ENCODE peak calls at places on chromosomes 16 and 17, in five cellular contexts. D, G, M, K and Q are unnamed samples. For H3K9me3, the result is how much of the 10 kb centered on the place peaks cover.

GRCh38 chr17:40564883-40565744 is at the start of gene CCR7:
- DNase-seq in M (no peak), G (peak), D (no peak), K (no peak), Q (peak)

GRCh38 chr16:1108299-1109252 is 12.5 kb upstream of the C1QTNF8 start:
- DNase-seq in K (peak), M (peak), D (no peak), G (no peak), Q (no peak)

GRCh38 chr17:13590441-13590840 is 11.3 kb downstream of the HS3ST3A1 start:
- DNase-seq in M (no peak), D (no peak), K (no peak), G (no peak), Q (no peak)

GRCh38 chr16:67228034-67228785 is 1.3 kb downstream of the TMEM208 start:
- DNase-seq in M (no peak), G (peak), K (no peak), D (no peak), Q (no peak)

GRCh38 chr17:4220655-4221054 is 43.1 kb downstream of the ANKFY1 start:
- DNase-seq in M (peak), G (no peak), D (no peak), K (no peak), Q (no peak)

GRCh38 chr16:2748757-2749455 is 3.5 kb upstream of the SRRM2 start:
- DNase-seq in G (no peak), M (no peak), D (no peak), K (no peak), Q (peak)

GRCh38 chr16:81636298-81636960 is 142.7 kb upstream of the PLCG2 start:
- DNase-seq in M (no peak), D (no peak), K (no peak), G (no peak), Q (no peak)

GRCh38 chr17:41629316-41629715 is 4.9 kb upstream of the KRT17 start:
- DNase-seq in M (no peak), G (no peak), D (no peak), K (peak), Q (no peak)

GRCh38 chr17:77877019-77877418 is 81.5 kb upstream of the TNRC6C start:
- DNase-seq in G (no peak), K (no peak), D (no peak), M (no peak), Q (no peak)

GRCh38 chr16:48537909-48538745 is 71.9 kb downstream of the N4BP1 start:
- DNase-seq in K (peak), G (no peak), D (no peak), M (peak), Q (peak)

GRCh38 chr16:70700101-70701020 is 14.5 kb upstream of the MTSS2 start:
- DNase-seq in M (no peak), K (peak), G (no peak), D (no peak), Q (no peak)

GRCh38 chr17:77649717-77650211 is 308.7 kb upstream of the TNRC6C start:
- DNase-seq in K (no peak), D (no peak), M (no peak), G (peak), Q (peak)

GRCh38 chr16:371729-372521 is 1.6 kb upstream of the MRPL28 start:
- DNase-seq in G (no peak), K (no peak), M (no peak), D (no peak), Q (peak)

GRCh38 chr17:75506888-75507287 is 8.4 kb downstream of the CASKIN2 start:
- DNase-seq in K (no peak), M (no peak), G (no peak), D (no peak), Q (peak)

GRCh38 chr17:75506134-75506533 is 9.2 kb downstream of the CASKIN2 start:
- DNase-seq in G (no peak), D (no peak), M (no peak), K (no peak), Q (peak)

GRCh38 chr17:75508848-75509450 is 6.4 kb downstream of the CASKIN2 start:
- DNase-seq in D (no peak), M (no peak), G (no peak), K (no peak), Q (peak)

GRCh38 chr17:75508122-75508719 is 7.1 kb downstream of the CASKIN2 start:
- DNase-seq in K (no peak), G (no peak), M (no peak), D (no peak), Q (no peak)

DNA sequence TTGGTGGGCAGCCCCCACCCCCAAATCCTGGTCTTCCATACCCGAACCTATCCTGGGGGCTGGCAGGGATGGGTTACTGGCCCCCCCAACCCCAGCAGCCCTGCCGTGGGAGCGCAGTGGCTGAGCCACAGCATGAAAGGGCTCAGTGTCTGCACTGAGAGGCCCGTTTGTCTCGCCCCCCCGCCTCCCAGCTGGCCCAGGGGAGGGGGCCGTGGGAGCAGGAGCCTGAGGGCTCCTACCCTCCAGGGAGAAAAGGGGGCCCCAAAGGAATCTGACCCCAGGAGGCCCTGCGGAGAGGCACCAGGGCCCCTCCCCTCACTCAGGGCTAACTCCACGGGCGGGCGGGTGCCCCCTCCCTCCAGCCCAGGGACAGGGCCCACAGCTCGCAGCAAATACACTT is 7.6 kb downstream of the CASKIN2 start:
- DNase-seq in D (no peak), K (no peak), M (no peak), G (no peak), Q (no peak)
- H3K27ac ChIP-seq in D (no peak), K (no peak), M (peak), G (peak), Q (peak)

DNA sequence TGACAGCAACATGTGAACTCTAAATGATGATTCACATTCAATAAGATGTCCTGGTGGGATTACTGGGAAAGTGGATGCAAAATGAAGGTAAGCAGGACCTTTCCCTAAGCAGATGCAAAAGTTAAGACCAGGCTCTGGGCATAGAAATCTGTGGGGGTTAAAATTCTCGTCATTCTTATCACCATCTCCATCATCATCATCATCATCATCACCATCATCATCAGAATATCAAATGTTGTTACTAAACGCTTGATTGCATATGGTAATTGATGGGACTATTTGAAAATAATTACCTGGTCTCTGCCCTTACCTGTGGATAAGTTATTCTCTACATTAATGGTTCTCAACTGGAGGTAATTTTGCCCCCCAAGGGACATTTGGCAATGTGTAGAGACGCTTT is 41.9 kb upstream of the TMEM132E start:
- DNase-seq in D (no peak), K (no peak), G (no peak), M (no peak), Q (no peak)
- H3K9me3 ChIP-seq in D (under half), K (under half), G (under half), M (under half), Q (under half)

DNA sequence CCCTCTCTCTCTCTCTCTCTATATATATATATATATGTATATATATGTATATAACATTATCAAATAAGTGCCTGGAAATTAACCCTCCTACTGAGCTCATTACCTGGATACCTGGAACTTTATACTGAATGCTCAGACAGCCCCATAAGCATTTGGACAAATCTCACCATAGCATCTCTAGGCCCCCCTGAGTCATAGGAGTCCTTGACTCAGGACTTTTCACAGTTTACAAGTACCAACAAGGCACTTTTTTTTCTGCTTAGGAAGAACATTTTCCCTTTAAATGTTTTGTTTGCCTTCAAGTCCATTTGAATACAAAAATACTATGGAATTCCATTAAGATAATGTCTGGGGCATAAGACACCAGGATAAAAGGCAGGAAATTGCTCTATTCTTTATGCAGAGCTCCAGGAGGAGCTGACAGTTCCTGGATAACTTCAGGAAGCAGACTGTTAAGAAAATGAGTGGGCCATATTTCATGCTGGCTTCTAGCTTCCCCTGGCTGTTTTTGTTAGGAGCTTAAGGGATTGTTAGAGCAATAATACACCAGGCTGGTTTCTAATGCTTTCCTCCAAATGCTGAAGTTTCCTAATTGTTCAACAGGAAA is 171.7 kb upstream of the ASIC2 start:
- DNase-seq in D (no peak), G (peak), M (no peak), K (no peak), Q (no peak)
- H3K27ac ChIP-seq in D (no peak), G (no peak), M (no peak), K (no peak), Q (no peak)

DNA sequence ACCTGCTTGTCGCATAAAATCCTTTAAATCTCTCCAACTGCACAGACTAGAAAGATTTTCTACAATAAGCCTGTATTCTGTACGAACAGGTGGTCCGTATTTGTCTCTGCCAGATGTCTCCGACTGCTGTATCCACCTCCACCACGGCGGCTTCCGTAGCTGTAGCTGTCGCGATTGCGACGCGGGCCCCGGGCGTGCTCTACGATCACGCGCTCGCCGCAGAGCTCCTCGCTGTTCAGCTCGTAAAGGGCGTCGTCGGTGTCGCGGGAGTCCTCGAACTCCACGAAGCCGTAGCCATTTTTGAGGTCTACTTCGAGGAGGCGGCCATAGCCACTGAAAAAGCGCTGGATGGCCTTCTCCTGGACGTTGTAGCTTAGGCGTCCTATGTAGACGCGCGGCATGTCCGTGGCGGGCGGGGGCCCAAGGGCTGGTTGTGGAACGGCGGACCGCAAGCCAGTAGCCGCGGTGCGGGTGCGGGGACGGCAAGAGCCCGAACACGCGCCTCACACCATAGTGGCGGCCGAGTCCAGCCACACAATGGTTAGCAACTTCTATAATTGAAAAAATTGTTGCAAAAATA is 36.1 kb downstream of the ZNF624 start:
- DNase-seq in K (no peak), M (no peak), G (no peak), D (no peak), Q (peak)
- H3K9me3 ChIP-seq in K (under half), M (under half), G (under half), D (under half), Q (half or more)

GRCh38 chr17:80257716-80258213 is 2.9 kb upstream of the RNF213 start:
- DNase-seq in M (no peak), G (peak), D (no peak), K (no peak), Q (no peak)
- H3K27ac ChIP-seq in M (no peak), G (peak), D (peak), K (no peak), Q (peak)

DNA sequence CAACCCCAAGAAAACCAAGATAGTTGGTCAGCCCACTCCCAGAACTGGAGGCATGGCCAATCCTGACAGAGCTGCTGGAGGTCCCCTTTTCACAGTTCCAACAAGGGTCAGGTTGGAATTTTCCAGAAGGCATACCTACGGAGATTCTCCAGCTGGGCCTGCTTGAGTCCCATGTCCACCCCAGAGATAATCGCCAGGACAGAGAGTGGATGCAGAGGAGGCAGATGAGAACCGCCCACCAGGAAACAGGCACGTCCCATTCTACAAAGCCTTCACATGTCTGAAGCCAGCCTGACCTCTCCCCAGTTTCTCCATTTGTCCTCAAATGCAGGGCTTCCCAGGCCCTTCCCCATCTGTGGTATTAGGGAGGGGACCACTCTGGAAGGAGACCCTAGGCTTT is 47.4 kb upstream of the SMURF2 start:
- DNase-seq in M (no peak), D (no peak), G (no peak), K (no peak), Q (no peak)
- H3K9me3 ChIP-seq in M (under half), D (under half), G (under half), K (under half), Q (under half)

DNA sequence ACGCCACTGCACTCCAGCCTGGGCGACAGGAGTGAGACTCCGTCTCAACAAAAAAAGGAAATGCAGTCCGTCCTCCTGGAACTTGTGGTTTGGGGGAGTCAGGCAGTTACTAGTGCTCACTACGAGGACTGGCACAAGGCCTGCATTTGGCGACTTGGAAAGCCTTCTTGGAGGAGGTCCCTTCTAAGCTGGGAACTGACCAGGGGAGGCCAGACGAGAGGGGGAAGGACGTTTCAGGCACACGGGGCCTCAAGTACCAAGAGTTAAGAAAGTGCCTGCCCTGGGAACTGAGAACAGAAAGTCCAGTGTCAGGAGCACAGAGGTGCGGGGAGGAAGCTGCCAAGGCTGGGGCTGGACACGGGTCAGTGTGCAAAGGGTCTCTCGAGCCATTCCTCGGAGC is 89.9 kb downstream of the ABR start:
- DNase-seq in K (peak), G (no peak), D (no peak), M (no peak), Q (no peak)
- H3K27ac ChIP-seq in K (peak), G (no peak), D (no peak), M (no peak), Q (no peak)

GRCh38 chr17:71187145-71187878 is 933.5 kb upstream of the SOX9 start:
- DNase-seq in D (no peak), G (no peak), M (no peak), K (no peak), Q (no peak)

GRCh38 chr17:71188811-71189492 is 931.9 kb upstream of the SOX9 start:
- DNase-seq in D (no peak), M (no peak), K (no peak), G (no peak), Q (no peak)

GRCh38 chr17:71192039-71192555 is 928.7 kb upstream of the SOX9 start:
- DNase-seq in D (no peak), M (no peak), K (no peak), G (no peak), Q (no peak)

GRCh38 chr17:71192848-71193247 is 928.0 kb upstream of the SOX9 start:
- DNase-seq in D (no peak), M (no peak), K (no peak), G (no peak), Q (no peak)

GRCh38 chr17:71189493-71189831 is 931.4 kb upstream of the SOX9 start:
- DNase-seq in M (no peak), D (no peak), G (no peak), K (no peak), Q (no peak)
- H3K9me3 ChIP-seq in M (under half), D (under half), G (under half), K (under half), Q (under half)

DNA sequence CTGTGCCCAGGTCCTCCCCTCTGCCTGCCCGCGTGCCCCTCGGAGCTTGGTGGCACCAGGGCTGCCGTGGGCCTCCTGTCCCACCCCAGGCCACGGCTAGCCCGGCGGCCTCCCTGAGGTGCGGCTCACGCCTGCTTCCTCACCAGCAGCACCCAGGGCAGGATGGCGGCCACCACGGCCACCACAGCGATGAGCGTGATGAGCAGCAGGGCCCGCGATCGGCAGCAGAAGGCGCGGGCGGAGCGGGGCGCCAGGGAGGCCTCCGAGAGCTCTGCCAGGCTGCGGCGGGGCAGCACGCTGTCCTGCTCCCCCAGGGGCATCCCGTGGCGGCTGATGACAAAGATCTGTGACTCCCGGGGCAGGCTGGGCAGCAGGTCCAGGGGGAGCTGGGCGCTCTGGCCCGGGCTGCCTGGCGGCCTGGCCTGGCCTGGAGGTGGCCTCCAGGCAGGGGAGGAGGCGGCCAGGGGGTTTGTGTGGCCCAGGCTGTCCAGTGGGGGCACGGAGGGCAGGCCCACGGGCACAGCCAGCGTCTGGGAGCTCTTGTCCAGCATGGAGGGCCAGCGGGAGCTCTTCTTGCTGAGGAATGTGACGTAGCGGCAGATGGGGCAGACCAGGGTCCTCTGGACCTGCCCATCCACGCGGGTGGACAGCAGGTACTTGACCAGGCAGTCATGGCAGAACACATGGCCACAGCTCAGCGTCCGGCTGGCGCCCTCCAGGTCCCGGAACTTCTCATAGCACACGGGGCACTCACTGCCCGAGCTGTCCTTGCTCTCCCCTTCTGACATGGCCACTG is 4.8 kb downstream of the RNF222 start:
- DNase-seq in G (peak), M (no peak), D (no peak), K (peak), Q (no peak)
- H3K27ac ChIP-seq in G (no peak), M (no peak), D (no peak), K (no peak), Q (no peak)